ENCODE peak calls at places on chromosome 20, in six cellular contexts. One of them, this sample, is unnamed. For H3K4me1 and H3K9me3, the result is how much of the 10 kb centered on the place peaks cover.

GRCh38 chr20:51470907-51471411 is 71.6 kb downstream of the NFATC2 start:
- DNase-seq in IMR-90: no peak
- DNase-seq in heart right ventricle: no peak
- DNase-seq in fibroblast of lung: no peak
- DNase-seq in keratinocyte: no peak
- DNase-seq in colonic mucosa: no peak
- DNase-seq in this sample: no peak

GRCh38 chr20:2816583-2817340 is 598 bp downstream of the TMEM239 start:
- DNase-seq in heart right ventricle: no peak
- DNase-seq in fibroblast of lung: no peak
- DNase-seq in keratinocyte: no peak
- DNase-seq in IMR-90: peak
- DNase-seq in colonic mucosa: no peak
- DNase-seq in this sample: no peak

GRCh38 chr20:16476032-16476431 is 97.2 kb downstream of the KIF16B start:
- DNase-seq in keratinocyte: no peak
- DNase-seq in IMR-90: peak
- DNase-seq in fibroblast of lung: peak
- DNase-seq in heart right ventricle: no peak
- DNase-seq in colonic mucosa: no peak
- DNase-seq in this sample: peak

GRCh38 chr20:56826306-56826970 is 197.3 kb downstream of the TFAP2C start:
- DNase-seq in keratinocyte: no peak
- DNase-seq in colonic mucosa: no peak
- DNase-seq in heart right ventricle: no peak
- DNase-seq in fibroblast of lung: no peak
- DNase-seq in IMR-90: peak
- DNase-seq in this sample: no peak

GRCh38 chr20:60727425-60727824 is 524.6 kb upstream of the CDH4 start:
- DNase-seq in colonic mucosa: no peak
- DNase-seq in IMR-90: no peak
- DNase-seq in keratinocyte: no peak
- DNase-seq in heart right ventricle: no peak
- DNase-seq in fibroblast of lung: no peak
- DNase-seq in this sample: no peak

GRCh38 chr20:24787071-24787470 is 162.0 kb upstream of the CST7 start:
- DNase-seq in fibroblast of lung: no peak
- DNase-seq in keratinocyte: no peak
- DNase-seq in heart right ventricle: no peak
- DNase-seq in colonic mucosa: no peak
- DNase-seq in IMR-90: no peak
- DNase-seq in this sample: no peak

GRCh38 chr20:44910690-44911262 is 916 bp downstream of the PABPC1L start:
- DNase-seq in colonic mucosa: no peak
- DNase-seq in IMR-90: no peak
- DNase-seq in fibroblast of lung: no peak
- DNase-seq in heart right ventricle: no peak
- DNase-seq in keratinocyte: no peak
- DNase-seq in this sample: no peak

GRCh38 chr20:46811328-46812084 is 83.1 kb upstream of the EYA2 start:
- DNase-seq in heart right ventricle: no peak
- DNase-seq in keratinocyte: no peak
- DNase-seq in IMR-90: no peak
- DNase-seq in fibroblast of lung: no peak
- DNase-seq in colonic mucosa: peak
- DNase-seq in this sample: no peak

GRCh38 chr20:3010985-3011723 is 32.3 kb upstream of the GNRH2 start:
- DNase-seq in IMR-90: peak
- DNase-seq in keratinocyte: no peak
- DNase-seq in fibroblast of lung: peak
- DNase-seq in colonic mucosa: no peak
- DNase-seq in heart right ventricle: no peak
- DNase-seq in this sample: no peak

DNA sequence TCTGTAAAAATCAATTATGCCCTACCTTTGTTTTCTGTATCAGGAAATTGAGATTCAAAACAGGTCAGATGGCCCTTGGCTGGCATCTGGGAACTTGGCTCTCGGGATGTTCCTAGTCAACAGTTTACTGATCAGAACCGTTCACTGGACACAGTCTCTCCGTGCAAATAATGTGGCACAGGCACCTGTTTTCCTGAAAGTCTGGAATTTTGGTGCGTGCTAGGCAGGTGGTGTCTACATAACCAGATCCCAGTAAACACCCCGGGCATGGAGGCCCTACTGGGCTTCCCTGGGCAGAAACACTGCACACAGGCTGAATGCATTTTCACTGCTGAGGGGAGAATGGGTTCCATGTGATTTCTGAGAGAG is 7.5 kb downstream of the SNHG17 start:
- DNase-seq in fibroblast of lung: no peak
- DNase-seq in IMR-90: no peak
- DNase-seq in colonic mucosa: no peak
- DNase-seq in heart right ventricle: no peak
- DNase-seq in keratinocyte: no peak
- DNase-seq in this sample: no peak
- H3K4me1 ChIP-seq in fibroblast of lung: under half
- H3K4me1 ChIP-seq in IMR-90: under half
- H3K4me1 ChIP-seq in colonic mucosa: under half
- H3K4me1 ChIP-seq in heart right ventricle: under half
- H3K4me1 ChIP-seq in keratinocyte: under half
- H3K4me1 ChIP-seq in this sample: under half

GRCh38 chr20:29086938-29087337 is 2170.5 kb upstream of the DEFB115 start:
- DNase-seq in heart right ventricle: no peak
- DNase-seq in colonic mucosa: no peak
- DNase-seq in keratinocyte: no peak
- DNase-seq in IMR-90: no peak
- DNase-seq in fibroblast of lung: no peak
- DNase-seq in this sample: no peak

GRCh38 chr20:29079769-29080690 is 2177.4 kb upstream of the DEFB115 start:
- DNase-seq in IMR-90: no peak
- DNase-seq in fibroblast of lung: peak
- DNase-seq in keratinocyte: no peak
- DNase-seq in colonic mucosa: peak
- DNase-seq in heart right ventricle: peak
- DNase-seq in this sample: no peak

DNA sequence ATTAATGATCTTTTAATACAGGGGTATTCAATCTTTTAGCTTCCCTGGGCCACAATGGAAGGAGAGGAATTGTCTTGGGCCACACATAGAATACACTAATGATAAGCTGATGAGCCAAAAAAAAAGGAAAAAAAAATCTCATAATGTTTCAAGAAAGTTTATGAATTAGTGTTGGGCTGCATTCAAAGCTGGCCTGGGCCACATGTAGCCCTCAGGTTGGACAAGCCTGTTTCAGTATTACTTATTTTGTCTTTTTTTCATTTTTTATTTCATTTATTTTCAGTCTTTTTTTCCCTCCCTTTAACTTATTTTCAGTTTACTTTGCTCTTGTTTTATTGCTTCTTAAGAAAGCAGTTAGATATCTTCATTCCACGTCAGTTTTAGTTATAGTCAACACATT is 2171.8 kb upstream of the DEFB115 start:
- DNase-seq in keratinocyte: no peak
- DNase-seq in heart right ventricle: no peak
- DNase-seq in IMR-90: no peak
- DNase-seq in colonic mucosa: no peak
- DNase-seq in fibroblast of lung: no peak
- DNase-seq in this sample: no peak
- H3K9me3 ChIP-seq in keratinocyte: under half
- H3K9me3 ChIP-seq in heart right ventricle: under half
- H3K9me3 ChIP-seq in IMR-90: under half
- H3K9me3 ChIP-seq in colonic mucosa: under half
- H3K9me3 ChIP-seq in fibroblast of lung: under half
- H3K9me3 ChIP-seq in this sample: under half

GRCh38 chr20:63045991-63046390 is 39.2 kb upstream of the BHLHE23 start:
- DNase-seq in colonic mucosa: no peak
- DNase-seq in fibroblast of lung: no peak
- DNase-seq in IMR-90: no peak
- DNase-seq in heart right ventricle: no peak
- DNase-seq in keratinocyte: no peak
- DNase-seq in this sample: no peak
- H3K4me1 ChIP-seq in colonic mucosa: under half
- H3K4me1 ChIP-seq in fibroblast of lung: under half
- H3K4me1 ChIP-seq in IMR-90: under half
- H3K4me1 ChIP-seq in heart right ventricle: under half
- H3K4me1 ChIP-seq in keratinocyte: under half
- H3K4me1 ChIP-seq in this sample: under half

GRCh38 chr20:39878321-39878720 is 810.7 kb downstream of the MAFB start:
- DNase-seq in keratinocyte: no peak
- DNase-seq in colonic mucosa: no peak
- DNase-seq in IMR-90: no peak
- DNase-seq in fibroblast of lung: no peak
- DNase-seq in heart right ventricle: no peak
- DNase-seq in this sample: no peak

GRCh38 chr20:39878809-39879208 is 810.2 kb downstream of the MAFB start:
- DNase-seq in colonic mucosa: no peak
- DNase-seq in fibroblast of lung: no peak
- DNase-seq in keratinocyte: peak
- DNase-seq in heart right ventricle: no peak
- DNase-seq in IMR-90: no peak
- DNase-seq in this sample: no peak

GRCh38 chr20:39880890-39881289 is 808.1 kb downstream of the MAFB start:
- DNase-seq in fibroblast of lung: no peak
- DNase-seq in keratinocyte: no peak
- DNase-seq in colonic mucosa: no peak
- DNase-seq in heart right ventricle: no peak
- DNase-seq in IMR-90: no peak
- DNase-seq in this sample: no peak

GRCh38 chr20:39877792-39878191 is 811.2 kb downstream of the MAFB start:
- DNase-seq in fibroblast of lung: no peak
- DNase-seq in keratinocyte: no peak
- DNase-seq in colonic mucosa: no peak
- DNase-seq in IMR-90: no peak
- DNase-seq in heart right ventricle: no peak
- DNase-seq in this sample: no peak

DNA sequence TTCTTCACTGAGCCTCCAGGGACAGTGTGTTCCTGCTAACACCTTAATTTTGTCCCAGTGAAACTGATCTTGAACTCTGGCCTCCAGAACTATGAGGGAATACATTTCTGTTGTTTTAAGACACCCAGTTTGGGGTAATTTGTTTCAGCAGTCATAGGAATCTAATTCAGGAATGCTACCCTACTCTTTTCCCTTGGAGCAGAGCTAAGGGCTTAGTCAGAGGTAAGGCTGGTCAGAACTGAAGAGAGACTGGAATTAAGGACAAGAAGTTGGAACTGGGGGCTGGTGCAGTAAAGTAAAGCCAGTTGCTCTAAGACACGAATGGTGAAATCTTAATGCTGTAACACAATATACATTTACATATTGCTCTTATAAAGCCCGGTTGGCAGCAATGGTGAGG is 809.7 kb downstream of the MAFB start:
- DNase-seq in fibroblast of lung: no peak
- DNase-seq in IMR-90: no peak
- DNase-seq in heart right ventricle: no peak
- DNase-seq in keratinocyte: no peak
- DNase-seq in colonic mucosa: no peak
- DNase-seq in this sample: no peak
- H3K9me3 ChIP-seq in fibroblast of lung: under half
- H3K9me3 ChIP-seq in IMR-90: under half
- H3K9me3 ChIP-seq in heart right ventricle: under half
- H3K9me3 ChIP-seq in keratinocyte: under half
- H3K9me3 ChIP-seq in colonic mucosa: under half
- H3K9me3 ChIP-seq in this sample: under half

This sample was measured in SJSA1.